ENCODE peak calls at places on chromosome 7, in eight cellular contexts. J is fibroblast of pulmonary artery, V is fibroblast of the aortic adventitia, K is AG04449, B is lung, U is GM23338, N is mucosa of descending colon, Q is uterus. W is an unnamed sample.

GRCh38 chr7:74606101-74606908 is 51.2 kb upstream of the GTF2I start:
- DNase-seq in J (no peak), V (no peak), K (no peak), B (peak; percentile 61), U (peak; percentile 68), N (peak; percentile 68), Q (no peak), W (no peak)

GRCh38 chr7:138975343-138976104 is 5.7 kb downstream of the KIAA1549 start:
- DNase-seq in J (no peak), V (no peak), K (no peak), B (no peak), U (peak; percentile 39), N (no peak), Q (no peak), W (no peak)

GRCh38 chr7:116554911-116555310 is 30.1 kb downstream of the CAV1 start:
- DNase-seq in J (no peak), V (no peak), K (no peak), B (no peak), U (no peak), N (no peak), Q (no peak), W (no peak)

GRCh38 chr7:140003913-140004382 is 58.8 kb downstream of the PARP12 start:
- DNase-seq in J (peak; percentile 84), V (peak; percentile 82), K (no peak), B (no peak), U (peak; percentile 90), N (no peak), Q (no peak), W (peak; percentile 68)

GRCh38 chr7:143388051-143388450 is 6.9 kb downstream of the ZYX start:
- DNase-seq in J (no peak), V (no peak), K (no peak), B (no peak), U (no peak), N (no peak), Q (no peak), W (no peak)

GRCh38 chr7:104529567-104529966 is 201.2 kb downstream of the LHFPL3 start:
- DNase-seq in J (no peak), V (no peak), K (no peak), B (no peak), U (no peak), N (no peak), Q (no peak), W (peak; percentile 34)

GRCh38 chr7:22851140-22851539 is 28.5 kb upstream of the TOMM7 start:
- DNase-seq in J (no peak), V (no peak), K (no peak), B (no peak), U (no peak), N (no peak), Q (no peak), W (peak; percentile 67)

GRCh38 chr7:101696-102376 is 90.5 kb upstream of the FAM20C start:
- DNase-seq in J (peak; percentile 48), V (peak; percentile 30), K (no peak), B (no peak), U (no peak), N (no peak), Q (no peak), W (peak; percentile 78)

GRCh38 chr7:38330048-38330447 is 56.6 kb upstream of the TARP start:
- DNase-seq in J (no peak), V (no peak), K (no peak), B (no peak), U (no peak), N (no peak), Q (no peak), W (no peak)

GRCh38 chr7:107605223-107605815 is 25.3 kb downstream of the BCAP29 start:
- DNase-seq in J (no peak), V (no peak), K (no peak), B (no peak), U (no peak), N (no peak), Q (no peak), W (no peak)

GRCh38 chr7:27168265-27168947 is 3.1 kb upstream of the HOXA9 start:
- DNase-seq in J (no peak), V (no peak), K (no peak), B (no peak), U (peak; percentile 31), N (peak; percentile 74), Q (peak; percentile 71), W (no peak)

GRCh38 chr7:140059288-140060242 is 3.2 kb downstream of the PARP12 start:
- DNase-seq in J (peak; percentile 94), V (peak; percentile 98), K (peak; percentile 74), B (peak; percentile 78), U (no peak), N (peak; percentile 76), Q (peak; percentile 54), W (peak; percentile 91)

GRCh38 chr7:102306916-102307677 is 20.4 kb downstream of the SH2B2 start:
- DNase-seq in J (no peak), V (no peak), K (no peak), B (peak; percentile 45), U (peak; percentile 80), N (peak; percentile 92), Q (no peak), W (peak; percentile 42)
- H3K4me3 ChIP-seq in J (no peak overlapping the region), V (no peak overlapping the region), K (peak overlapping the region; percentile 24), B (no peak overlapping the region), U (peak overlapping the region; percentile 10), N (no peak overlapping the region), Q (no peak overlapping the region), W (no peak overlapping the region)

GRCh38 chr7:64793106-64793755 is 997 bp upstream of the ZNF138 start:
- DNase-seq in J (no peak), V (no peak), K (no peak), B (no peak), U (no peak), N (no peak), Q (no peak), W (peak; percentile 43)

GRCh38 chr7:64795176-64795575 is 948 bp downstream of the ZNF138 start:
- DNase-seq in J (no peak), V (no peak), K (no peak), B (no peak), U (peak; percentile 34), N (no peak), Q (no peak), W (no peak)

GRCh38 chr7:64794171-64794844 is at the start of gene ZNF138:
- DNase-seq in J (peak; percentile 94), V (peak; percentile 92), K (peak; percentile 55), B (peak; percentile 97), U (peak; percentile 99), N (peak; percentile 96), Q (peak; percentile 95), W (peak; percentile 96)
- TF ChIP-seq CTCF in J (no peak), V (no peak), K (no peak), B (no peak), U (no peak), N (no peak), Q (peak; percentile 15), W (no peak)

GRCh38 chr7:158582089-158582456 is 5.5 kb downstream of the PTPRN2 start:
- DNase-seq in J (no peak), V (no peak), K (no peak), B (no peak), U (no peak), N (no peak), Q (no peak), W (no peak)

GRCh38 chr7:158583810-158584209 is 3.8 kb downstream of the PTPRN2 start:
- DNase-seq in J (no peak), V (no peak), K (no peak), B (no peak), U (no peak), N (no peak), Q (no peak), W (no peak)

GRCh38 chr7:158583143-158583542 is 4.5 kb downstream of the PTPRN2 start:
- DNase-seq in J (no peak), V (no peak), K (no peak), B (no peak), U (no peak), N (no peak), Q (no peak), W (no peak)

GRCh38 chr7:158579662-158580646 is 7.7 kb downstream of the PTPRN2 start:
- DNase-seq in J (no peak), V (no peak), K (no peak), B (no peak), U (no peak), N (no peak), Q (no peak), W (no peak)

GRCh38 chr7:158581440-158582088 is 6.1 kb downstream of the PTPRN2 start:
- DNase-seq in J (no peak), V (no peak), K (no peak), B (no peak), U (no peak), N (no peak), Q (no peak), W (peak; percentile 36)
- H3K4me3 ChIP-seq in J (no peak overlapping the region), V (no peak overlapping the region), K (no peak overlapping the region), B (no peak overlapping the region), U (no peak overlapping the region), N (no peak overlapping the region), Q (no peak overlapping the region), W (no peak overlapping the region)

GRCh38 chr7:144763291-144763690 is 72.6 kb downstream of the TPK1 start:
- DNase-seq in J (no peak), V (no peak), K (no peak), B (no peak), U (no peak), N (no peak), Q (no peak), W (no peak)

GRCh38 chr7:144759653-144760052 is 76.2 kb downstream of the TPK1 start:
- DNase-seq in J (no peak), V (no peak), K (no peak), B (no peak), U (no peak), N (no peak), Q (no peak), W (no peak)

GRCh38 chr7:144761493-144761892 is 74.4 kb downstream of the TPK1 start:
- DNase-seq in J (no peak), V (no peak), K (no peak), B (no peak), U (no peak), N (no peak), Q (no peak), W (peak; percentile 46)
- TF ChIP-seq CTCF in J (no peak), V (no peak), K (no peak), B (no peak), U (no peak), N (no peak), Q (no peak), W (no peak)